ENCODE peak calls at places on chromosomes 12 and 14, in nine cellular contexts. F, R, Z, J, G, N, U, D and W are unnamed samples.

GRCh38 chr12:22312336-22312735 is 22.2 kb downstream of the ST8SIA1 start:
- DNase-seq in F (peak), R (no peak), Z (no peak), J (no peak), G (no peak), N (no peak), U (no peak), D (peak), W (no peak)

GRCh38 chr14:101201535-101202125 is 298.1 kb upstream of the RTL1 start:
- DNase-seq in F (no peak), R (no peak), Z (peak), J (peak), G (no peak), N (no peak), U (no peak), D (no peak), W (no peak)

GRCh38 chr12:76123301-76124212 is 39.1 kb upstream of the NAP1L1 start:
- DNase-seq in F (peak), R (peak), Z (no peak), J (no peak), G (no peak), N (no peak), U (no peak), D (peak), W (no peak)

GRCh38 chr12:122166422-122167327 is 7.3 kb downstream of the IL31 start:
- DNase-seq in F (no peak), R (no peak), Z (no peak), J (no peak), G (no peak), N (no peak), U (no peak), D (no peak), W (peak)

GRCh38 chr12:102687523-102687922 is 207.2 kb upstream of the IGF1 start:
- DNase-seq in F (no peak), R (no peak), Z (no peak), J (no peak), G (no peak), N (no peak), U (no peak), D (no peak), W (no peak)

GRCh38 chr12:12265571-12266388 is 1.1 kb downstream of the LRP6 start:
- DNase-seq in F (peak), R (peak), Z (no peak), J (no peak), G (no peak), N (no peak), U (no peak), D (peak), W (no peak)

GRCh38 chr14:55118761-55119160 is 10.3 kb upstream of the LGALS3 start:
- DNase-seq in F (no peak), R (no peak), Z (no peak), J (no peak), G (no peak), N (no peak), U (no peak), D (no peak), W (no peak)

GRCh38 chr12:101826766-101827368 is 3.9 kb downstream of the GNPTAB start:
- DNase-seq in F (no peak), R (no peak), Z (no peak), J (no peak), G (no peak), N (no peak), U (no peak), D (no peak), W (no peak)

GRCh38 chr12:42696424-42697149 is 107.0 kb upstream of the PRICKLE1 start:
- DNase-seq in F (peak), R (no peak), Z (peak), J (no peak), G (peak), N (no peak), U (peak), D (peak), W (no peak)

GRCh38 chr12:48779869-48780268 is 9.0 kb downstream of the ADCY6 start:
- DNase-seq in F (peak), R (peak), Z (peak), J (no peak), G (no peak), N (no peak), U (no peak), D (peak), W (no peak)

GRCh38 chr14:34911209-34912150 is 36.3 kb upstream of the BAZ1A start:
- DNase-seq in F (peak), R (peak), Z (no peak), J (no peak), G (no peak), N (no peak), U (no peak), D (peak), W (no peak)

GRCh38 chr12:113314121-113314529 is 20.8 kb downstream of the SLC8B1 start:
- DNase-seq in F (no peak), R (no peak), Z (no peak), J (no peak), G (no peak), N (no peak), U (no peak), D (no peak), W (no peak)

GRCh38 chr12:50061946-50062725 is 4.7 kb downstream of the ASIC1 start:
- DNase-seq in F (peak), R (no peak), Z (no peak), J (no peak), G (no peak), N (no peak), U (no peak), D (no peak), W (no peak)

GRCh38 chr12:28390716-28391452 is 200.6 kb downstream of the CCDC91 start:
- DNase-seq in F (peak), R (no peak), Z (no peak), J (no peak), G (no peak), N (no peak), U (no peak), D (peak), W (no peak)

GRCh38 chr12:51323966-51324895 is at the start of gene BIN2:
- DNase-seq in F (no peak), R (no peak), Z (no peak), J (no peak), G (no peak), N (no peak), U (peak), D (no peak), W (peak)

GRCh38 chr14:91416744-91417133 is 881 bp downstream of the CCDC88C start:
- DNase-seq in F (no peak), R (no peak), Z (no peak), J (no peak), G (no peak), N (no peak), U (no peak), D (no peak), W (no peak)

GRCh38 chr12:66331814-66332213 is 29.5 kb downstream of the HELB start:
- DNase-seq in F (no peak), R (no peak), Z (no peak), J (no peak), G (no peak), N (no peak), U (no peak), D (no peak), W (no peak)

GRCh38 chr14:67820428-67820881 is 876 bp downstream of the RAD51B start:
- DNase-seq in F (peak), R (no peak), Z (no peak), J (peak), G (no peak), N (peak), U (no peak), D (peak), W (peak)

GRCh38 chr12:39127401-39127800 is 222.0 kb upstream of the CPNE8 start:
- DNase-seq in F (peak), R (no peak), Z (no peak), J (no peak), G (no peak), N (peak), U (no peak), D (peak), W (no peak)

GRCh38 chr12:130214686-130215370 is 52.6 kb downstream of the FZD10 start:
- DNase-seq in F (no peak), R (no peak), Z (no peak), J (no peak), G (no peak), N (no peak), U (no peak), D (no peak), W (no peak)
- TF ChIP-seq CTCF in F (no peak), R (no peak), Z (no peak), J (peak), G (no peak), N (no peak), U (no peak), D (no peak), W (no peak)

DNA sequence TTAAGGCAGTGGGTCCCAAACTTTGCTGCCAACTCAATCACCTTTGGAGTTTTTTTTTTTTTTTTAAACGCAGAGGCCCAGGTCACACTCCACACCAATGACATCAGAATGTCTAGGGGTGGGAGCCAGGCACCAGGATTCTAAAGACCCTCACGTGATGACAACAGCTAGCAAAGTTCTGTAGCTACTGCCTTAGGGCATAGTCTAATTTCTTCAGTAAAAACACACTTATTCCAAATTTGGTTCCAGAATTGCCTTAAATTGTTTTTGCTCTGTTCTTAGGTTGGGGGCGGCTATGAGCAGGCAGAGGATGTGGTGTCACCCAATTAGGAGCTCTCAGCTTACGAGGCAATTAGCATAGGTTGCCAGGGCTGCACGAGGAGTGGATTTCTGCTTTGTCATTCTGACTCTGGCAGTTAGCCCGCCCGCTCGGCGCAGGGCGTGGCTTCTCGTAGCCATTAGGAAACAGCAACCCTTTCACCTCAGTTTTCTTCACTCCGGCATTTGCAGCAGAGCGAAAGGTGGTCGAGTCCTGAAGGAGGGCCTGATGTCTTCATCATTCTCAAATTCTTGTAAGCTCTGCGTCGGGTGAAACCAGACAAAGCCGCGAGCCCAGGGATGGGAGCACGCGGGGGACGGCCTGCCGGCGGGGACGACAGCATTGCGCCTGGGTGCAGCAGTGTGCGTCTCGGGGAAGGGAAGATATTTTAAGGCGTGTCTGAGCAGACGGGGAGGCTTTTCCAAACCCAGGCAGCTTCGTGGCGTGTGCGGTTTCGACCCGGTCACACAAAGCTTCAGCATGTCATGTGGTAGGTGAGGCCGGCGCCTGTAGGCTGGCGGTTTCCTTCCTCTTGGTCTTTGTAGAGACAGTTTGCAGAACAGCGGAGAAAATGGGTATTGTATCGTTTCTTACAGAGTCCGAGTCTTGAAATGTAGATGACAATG is 16.7 kb upstream of the EID3 start:
- DNase-seq in F (peak), R (peak), Z (peak), J (peak), G (peak), N (peak), U (peak), D (peak), W (peak)
- TF ChIP-seq CTCF in F (peak), R (no peak), Z (no peak), J (no peak), G (no peak), N (no peak), U (no peak), D (no peak), W (no peak)

GRCh38 chr12:85424581-85425348 is 144.7 kb downstream of the ALX1 start:
- DNase-seq in F (peak), R (no peak), Z (no peak), J (no peak), G (no peak), N (no peak), U (no peak), D (peak), W (peak)
- TF ChIP-seq CTCF in F (peak), R (peak), Z (no peak), J (peak), G (peak), N (peak), U (no peak), D (peak), W (peak)

DNA sequence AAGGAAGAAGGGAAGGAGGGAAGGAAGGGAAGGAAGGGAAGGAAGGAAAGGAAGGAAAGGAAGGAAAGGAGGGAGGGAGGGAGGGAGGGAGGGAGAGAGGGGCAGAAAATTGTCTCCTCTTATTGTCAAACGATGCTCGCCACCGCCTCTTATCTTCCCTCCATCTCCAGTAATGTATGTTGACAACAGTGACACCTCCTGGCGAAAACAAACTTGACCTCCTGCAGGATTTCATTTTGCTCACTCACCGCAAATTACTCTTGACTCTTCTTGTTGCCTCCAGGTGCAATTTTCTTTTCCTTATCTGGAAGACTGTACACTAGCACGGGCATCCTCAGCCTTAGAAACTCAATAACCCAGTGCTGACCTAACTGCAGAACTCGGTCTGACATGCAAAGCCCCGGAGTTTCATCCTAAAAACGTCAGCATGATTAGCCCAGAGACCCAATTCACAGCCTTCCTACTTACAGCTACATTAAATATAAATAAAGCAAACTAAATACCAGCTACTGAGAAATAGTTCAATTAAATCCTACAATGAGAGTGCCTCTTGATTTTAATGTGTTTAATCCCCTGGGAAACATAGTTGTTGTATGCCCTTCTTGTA is 512.4 kb upstream of the TMPO start:
- DNase-seq in F (peak), R (no peak), Z (no peak), J (peak), G (no peak), N (no peak), U (peak), D (peak), W (peak)
- TF ChIP-seq CTCF in F (peak), R (peak), Z (no peak), J (peak), G (peak), N (peak), U (no peak), D (peak), W (peak)